ENCODE peak calls at places on chromosomes 13 and 19, in seven cellular contexts. M is cardiac fibroblast, F is psoas muscle, A is WTC11, U is AG04449, X is Peyer's patch, L is transverse colon. D is an unnamed sample.

GRCh38 chr19:38839816-38840582 is 8.4 kb upstream of the ECH1 start:
- DNase-seq in M (no peak), F (no peak), A (no peak), U (no peak), X (no peak), L (no peak), D (no peak)

GRCh38 chr19:2475702-2476450 is at the start of gene GADD45B:
- DNase-seq in M (peak), F (peak), A (peak), U (peak), X (peak), L (peak), D (peak)

GRCh38 chr13:98512774-98513327 is 64.1 kb downstream of the STK24 start:
- DNase-seq in M (no peak), F (no peak), A (no peak), U (no peak), X (no peak), L (no peak), D (no peak)

GRCh38 chr19:40703029-40703755 is 12.7 kb upstream of the NUMBL start:
- DNase-seq in M (no peak), F (no peak), A (no peak), U (no peak), X (no peak), L (no peak), D (no peak)

GRCh38 chr13:45384474-45385174 is 33.5 kb downstream of the SLC25A30 start:
- DNase-seq in M (no peak), F (no peak), A (no peak), U (no peak), X (no peak), L (no peak), D (no peak)

GRCh38 chr19:48858984-48859710 is 9.3 kb downstream of the PLEKHA4 start:
- DNase-seq in M (no peak), F (no peak), A (peak), U (no peak), X (no peak), L (peak), D (peak)

GRCh38 chr19:47405854-47406417 is 13.4 kb downstream of the MEIS3 start:
- DNase-seq in M (no peak), F (no peak), A (no peak), U (no peak), X (no peak), L (no peak), D (no peak)

GRCh38 chr13:114285166-114285808 is 3.9 kb downstream of the UPF3A start:
- DNase-seq in M (peak), F (no peak), A (no peak), U (no peak), X (no peak), L (no peak), D (no peak)

GRCh38 chr13:48496796-48497195 is 36.1 kb downstream of the RCBTB2 start:
- DNase-seq in M (no peak), F (no peak), A (no peak), U (no peak), X (no peak), L (no peak), D (no peak)

GRCh38 chr13:113493315-113493951 is 2.9 kb upstream of the DCUN1D2 start:
- DNase-seq in M (peak), F (no peak), A (no peak), U (peak), X (no peak), L (no peak), D (no peak)

GRCh38 chr13:49791753-49792549 is 531 bp downstream of the KPNA3 start:
- DNase-seq in M (peak), F (peak), A (peak), U (no peak), X (no peak), L (peak), D (peak)

GRCh38 chr13:95784891-95785290 is 108.0 kb downstream of the DNAJC3 start:
- DNase-seq in M (peak), F (no peak), A (no peak), U (no peak), X (no peak), L (no peak), D (no peak)

GRCh38 chr13:106911020-106911419 is 343.1 kb upstream of the ARGLU1 start:
- DNase-seq in M (no peak), F (no peak), A (no peak), U (no peak), X (no peak), L (no peak), D (no peak)

GRCh38 chr19:40567040-40567749 is 9.5 kb upstream of the SHKBP1 start:
- DNase-seq in M (peak), F (no peak), A (no peak), U (no peak), X (no peak), L (no peak), D (peak)

GRCh38 chr19:8306235-8307054 is 1.7 kb downstream of the CD320 start:
- DNase-seq in M (no peak), F (peak), A (peak), U (no peak), X (no peak), L (peak), D (no peak)

GRCh38 chr13:43235028-43235427 is 211.6 kb downstream of the DNAJC15 start:
- DNase-seq in M (peak), F (no peak), A (no peak), U (no peak), X (no peak), L (no peak), D (no peak)

GRCh38 chr13:50424993-50425392 is 409.7 kb downstream of the KCNRG start:
- DNase-seq in M (no peak), F (no peak), A (no peak), U (no peak), X (no peak), L (no peak), D (no peak)

GRCh38 chr19:39390460-39390758 is 497 bp downstream of the PAF1 start:
- DNase-seq in M (no peak), F (no peak), A (no peak), U (no peak), X (no peak), L (peak), D (no peak)

GRCh38 chr13:96982672-96983071 is 11.6 kb downstream of the OXGR1 start:
- DNase-seq in M (peak), F (no peak), A (no peak), U (no peak), X (no peak), L (no peak), D (no peak)

GRCh38 chr13:94305934-94306333 is 173.5 kb downstream of the DCT start:
- DNase-seq in M (peak), F (no peak), A (no peak), U (no peak), X (no peak), L (no peak), D (no peak)

GRCh38 chr13:30113983-30114491 is 193.3 kb downstream of the KATNAL1 start:
- DNase-seq in M (no peak), F (no peak), A (no peak), U (no peak), X (peak), L (peak), D (no peak)

GRCh38 chr13:73303858-73304257 is 245.1 kb downstream of the KLF5 start:
- DNase-seq in M (peak), F (no peak), A (no peak), U (no peak), X (no peak), L (no peak), D (no peak)

GRCh38 chr13:30346159-30346788 is 38.9 kb upstream of the KATNAL1 start:
- DNase-seq in M (no peak), F (no peak), A (no peak), U (no peak), X (no peak), L (peak), D (peak)

GRCh38 chr13:91904597-91904996 is 506.2 kb downstream of the GPC5 start:
- DNase-seq in M (no peak), F (no peak), A (no peak), U (no peak), X (no peak), L (no peak), D (no peak)

GRCh38 chr13:102555914-102556553 is 40.8 kb upstream of the TPP2 start:
- DNase-seq in M (peak), F (no peak), A (no peak), U (no peak), X (no peak), L (no peak), D (peak)

GRCh38 chr13:102556806-102557205 is 40.0 kb upstream of the TPP2 start:
- DNase-seq in M (no peak), F (no peak), A (no peak), U (no peak), X (no peak), L (no peak), D (no peak)

GRCh38 chr13:102561933-102562332 is 34.9 kb upstream of the TPP2 start:
- DNase-seq in M (no peak), F (no peak), A (no peak), U (no peak), X (no peak), L (no peak), D (no peak)

GRCh38 chr13:102563267-102563666 is 33.5 kb upstream of the TPP2 start:
- DNase-seq in M (no peak), F (no peak), A (no peak), U (no peak), X (no peak), L (no peak), D (no peak)

GRCh38 chr13:102558029-102558428 is 38.8 kb upstream of the TPP2 start:
- DNase-seq in M (no peak), F (no peak), A (no peak), U (no peak), X (no peak), L (no peak), D (no peak)
- TF ChIP-seq CTCF in M (no peak), F (no peak), A (no peak), U (no peak), X (no peak), L (no peak), D (no peak)

GRCh38 chr19:371501-372160 is 27.0 kb upstream of the MIER2 start:
- DNase-seq in M (peak), F (no peak), A (no peak), U (no peak), X (peak), L (no peak), D (no peak)
- TF ChIP-seq CTCF in M (no peak), F (no peak), A (no peak), U (no peak), X (no peak), L (no peak), D (no peak)

GRCh38 chr19:10701955-10702307 is 692 bp downstream of the QTRT1 start:
- DNase-seq in M (no peak), F (no peak), A (peak), U (no peak), X (peak), L (peak), D (peak)
- TF ChIP-seq CTCF in M (no peak), F (no peak), A (no peak), U (no peak), X (no peak), L (no peak), D (peak)

GRCh38 chr19:35748106-35749020 is at the start of gene LIN37:
- DNase-seq in M (peak), F (peak), A (peak), U (peak), X (peak), L (peak), D (peak)
- TF ChIP-seq CTCF in M (no peak), F (no peak), A (no peak), U (no peak), X (peak), L (peak), D (no peak)

GRCh38 chr13:76758738-76759137 is 127.5 kb downstream of the KCTD12 start:
- DNase-seq in M (peak), F (no peak), A (no peak), U (no peak), X (no peak), L (no peak), D (no peak)

GRCh38 chr13:76758257-76758656 is 127.9 kb downstream of the KCTD12 start:
- DNase-seq in M (no peak), F (no peak), A (no peak), U (no peak), X (no peak), L (no peak), D (no peak)

GRCh38 chr13:76762731-76763130 is 123.5 kb downstream of the KCTD12 start:
- DNase-seq in M (no peak), F (no peak), A (no peak), U (no peak), X (no peak), L (no peak), D (no peak)

GRCh38 chr13:76764429-76764828 is 121.8 kb downstream of the KCTD12 start:
- DNase-seq in M (peak), F (peak), A (no peak), U (no peak), X (no peak), L (peak), D (no peak)

DNA sequence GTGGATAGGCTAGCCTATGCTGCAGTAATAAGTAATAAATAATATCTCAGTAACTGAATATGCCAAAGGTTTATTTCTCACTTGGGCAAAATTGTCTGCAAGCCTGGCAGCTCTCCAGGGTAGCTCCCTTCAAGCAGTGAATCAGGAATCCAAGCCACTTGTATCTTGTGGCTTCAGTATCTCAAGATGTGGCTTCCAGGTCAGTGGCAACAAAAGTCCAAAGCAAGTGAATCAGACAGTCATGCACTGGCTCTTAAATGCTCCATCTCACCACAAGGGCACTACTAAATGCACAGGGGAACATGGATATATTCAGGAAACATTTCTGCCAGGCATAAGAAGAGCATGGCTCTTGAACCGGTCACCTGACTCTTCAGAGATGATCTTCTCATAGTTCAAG is 126.3 kb downstream of the KCTD12 start:
- DNase-seq in M (no peak), F (no peak), A (no peak), U (no peak), X (no peak), L (no peak), D (no peak)
- TF ChIP-seq CTCF in M (no peak), F (no peak), A (no peak), U (no peak), X (no peak), L (no peak), D (no peak)

DNA sequence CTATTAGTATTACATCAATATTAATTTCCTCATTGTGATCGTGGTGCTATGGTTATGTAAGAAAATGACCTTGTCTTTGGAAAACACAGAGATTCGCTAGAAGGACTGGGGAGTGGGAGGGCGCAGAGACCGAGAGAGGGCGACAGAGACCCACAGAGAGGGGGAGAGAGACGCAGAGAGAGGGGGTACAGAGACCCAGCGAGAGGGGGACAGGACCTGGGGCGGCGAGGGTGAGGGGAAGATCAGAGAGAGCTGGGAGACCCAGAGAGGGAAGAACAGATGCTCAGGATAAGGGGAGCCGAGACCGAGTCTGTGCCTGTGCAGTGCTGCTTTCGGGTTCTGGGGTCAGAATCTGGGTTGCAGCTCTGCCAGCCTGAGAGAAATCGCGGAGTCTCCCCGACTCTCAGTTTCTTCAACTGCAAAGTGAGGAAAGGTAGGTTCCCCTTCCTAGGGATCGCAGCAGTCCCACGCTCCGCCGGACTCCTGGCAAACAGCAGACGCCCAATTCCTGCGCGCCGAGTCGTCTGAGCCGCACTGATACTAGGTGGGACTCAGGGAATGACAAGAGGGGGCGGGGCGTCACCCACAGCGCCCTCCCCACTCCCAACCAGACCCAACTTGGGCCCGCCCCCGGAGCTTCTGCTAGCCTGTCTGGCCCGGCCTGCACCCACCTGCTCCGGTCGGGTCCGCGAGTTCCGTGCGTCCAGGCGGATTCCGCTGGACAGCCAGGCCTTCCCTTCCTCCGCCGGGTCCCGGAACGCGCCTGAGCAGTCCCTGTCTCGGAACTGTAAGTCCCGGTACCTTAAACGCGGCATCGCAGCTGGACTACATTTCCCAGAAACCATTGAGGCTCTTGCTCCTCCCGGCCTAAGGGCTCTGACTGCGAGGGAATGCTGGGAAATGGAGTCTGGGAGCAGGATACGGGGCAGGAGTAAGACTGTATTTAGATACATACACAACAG is 15.3 kb downstream of the IZUMO2 start:
- DNase-seq in M (peak), F (peak), A (peak), U (peak), X (peak), L (peak), D (peak)
- TF ChIP-seq CTCF in M (peak), F (peak), A (no peak), U (peak), X (no peak), L (peak), D (peak)

GRCh38 chr13:27128825-27129627 is 42.6 kb downstream of the USP12 start:
- DNase-seq in M (no peak), F (no peak), A (no peak), U (no peak), X (no peak), L (no peak), D (no peak)

GRCh38 chr13:27122036-27122435 is 49.6 kb downstream of the USP12 start:
- DNase-seq in M (no peak), F (no peak), A (no peak), U (no peak), X (no peak), L (no peak), D (no peak)

GRCh38 chr13:27124571-27124970 is 47.0 kb downstream of the USP12 start:
- DNase-seq in M (no peak), F (no peak), A (no peak), U (no peak), X (no peak), L (no peak), D (no peak)

GRCh38 chr13:27126877-27127276 is 44.7 kb downstream of the USP12 start:
- DNase-seq in M (no peak), F (no peak), A (no peak), U (no peak), X (no peak), L (no peak), D (no peak)

GRCh38 chr13:27125357-27126282 is 46.0 kb downstream of the USP12 start:
- DNase-seq in M (no peak), F (no peak), A (peak), U (no peak), X (no peak), L (no peak), D (no peak)
- TF ChIP-seq CTCF in M (no peak), F (no peak), A (no peak), U (no peak), X (no peak), L (no peak), D (no peak)

DNA sequence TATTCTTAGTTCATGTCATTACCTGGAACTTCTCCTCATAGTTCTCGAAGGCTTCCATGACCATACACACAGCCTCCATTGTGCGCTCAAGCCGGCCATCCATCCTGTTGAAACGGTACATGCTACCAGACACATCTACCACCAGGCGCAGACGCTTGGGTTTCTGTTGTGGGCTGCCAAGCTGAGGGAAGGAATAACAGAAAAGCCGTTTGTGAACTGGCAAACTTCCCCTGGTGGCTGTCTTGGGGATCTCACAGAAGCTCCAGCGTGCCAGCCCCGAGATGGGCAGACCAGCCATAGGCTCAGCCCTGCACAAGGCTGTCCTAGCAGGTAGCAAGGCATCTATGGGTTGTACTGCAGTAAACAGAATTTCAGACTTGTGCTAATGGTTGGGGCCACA is 130.1 kb downstream of the RGCC start:
- DNase-seq in M (no peak), F (no peak), A (peak), U (no peak), X (no peak), L (no peak), D (no peak)
- TF ChIP-seq CTCF in M (no peak), F (no peak), A (peak), U (no peak), X (no peak), L (no peak), D (no peak)

DNA sequence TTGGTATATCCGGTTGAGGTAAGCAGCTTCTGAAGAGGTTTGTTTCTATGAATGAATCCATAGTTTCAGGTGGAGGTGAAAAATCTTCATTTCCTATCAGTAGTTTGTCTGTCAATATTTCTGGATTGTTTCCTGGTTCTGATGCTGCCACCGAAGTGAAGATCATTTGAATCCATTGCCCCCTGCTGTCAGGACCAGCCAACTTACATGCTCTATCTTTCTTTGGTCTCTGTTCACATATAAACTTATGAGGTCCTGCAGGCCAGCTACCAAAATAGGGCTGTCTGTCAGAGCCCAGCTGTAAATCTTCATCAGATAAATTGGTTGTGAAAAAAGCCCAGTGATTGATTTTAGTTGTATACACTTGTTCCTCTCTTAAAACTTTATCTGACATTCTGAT is 15.2 kb upstream of the N4BP2L1 start:
- DNase-seq in M (peak), F (no peak), A (no peak), U (no peak), X (no peak), L (peak), D (peak)
- TF ChIP-seq CTCF in M (peak), F (peak), A (no peak), U (peak), X (peak), L (peak), D (peak)

DNA sequence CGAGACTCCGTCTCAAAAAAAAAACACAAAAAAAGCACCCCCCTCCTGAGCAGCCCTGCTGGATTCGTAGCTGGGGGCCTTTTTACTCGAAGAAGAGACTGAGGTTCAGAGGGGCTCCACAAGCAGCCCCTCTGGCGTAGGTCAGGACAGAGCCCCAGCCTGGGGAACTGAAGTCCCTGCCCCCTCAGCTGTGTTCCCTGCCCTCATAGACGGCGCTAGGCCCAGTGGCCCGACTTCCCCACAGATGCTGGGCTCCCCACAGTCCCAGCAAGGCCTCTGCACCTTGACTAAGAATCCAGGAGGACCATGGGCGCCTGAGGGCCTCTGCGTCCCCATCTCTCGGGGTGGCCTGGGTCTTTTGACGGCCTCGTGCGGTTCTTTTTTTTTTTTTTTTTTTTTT is 1.1 kb upstream of the MISP start:
- DNase-seq in M (no peak), F (no peak), A (no peak), U (no peak), X (no peak), L (no peak), D (no peak)
- TF ChIP-seq CTCF in M (no peak), F (no peak), A (no peak), U (no peak), X (no peak), L (no peak), D (no peak)

D was measured in GM10248.